ENCODE peak calls at places on chromosomes 6 and 20, in four cellular contexts. S is GM23338, T is GM12878, R is H1. A is an unnamed sample.
A peak's percentile ranks its signal among the peaks of the same experiment; 100 is the strongest.

GRCh38 chr6:157779705-157780604 is 43.1 kb upstream of the SNX9 start:
- DNase-seq in S (no peak), T (no peak), R (no peak), A (no peak)

GRCh38 chr6:56220078-56220477 is 27.3 kb downstream of the COL21A1 start:
- DNase-seq in S (no peak), T (no peak), R (no peak), A (no peak)

GRCh38 chr20:45138451-45139300 is 14.4 kb upstream of the WFDC12 start:
- DNase-seq in S (peak; percentile 90), T (no peak), R (peak; percentile 99), A (peak; percentile 95)

GRCh38 chr6:134131530-134132139 is 79.2 kb upstream of the SLC2A12 start:
- DNase-seq in S (no peak), T (no peak), R (no peak), A (no peak)

GRCh38 chr6:35602133-35602946 is 86.4 kb downstream of the FKBP5 start:
- DNase-seq in S (no peak), T (no peak), R (no peak), A (no peak)

GRCh38 chr20:54208492-54209044 is 681 bp downstream of the PFDN4 start:
- DNase-seq in S (peak; percentile 45), T (no peak), R (no peak), A (no peak)

GRCh38 chr20:63290677-63291472 is 2.1 kb upstream of the COL20A1 start:
- DNase-seq in S (peak; percentile 74), T (no peak), R (peak; percentile 98), A (peak; percentile 86)

GRCh38 chr6:167047554-167047953 is 48.4 kb downstream of the CEP43 start:
- DNase-seq in S (no peak), T (peak; percentile 86), R (no peak), A (no peak)

GRCh38 chr6:41064841-41065240 is 7.3 kb downstream of the OARD1 start:
- DNase-seq in S (no peak), T (no peak), R (no peak), A (no peak)

GRCh38 chr6:45483021-45483420 is 105.3 kb upstream of the SUPT3H start:
- DNase-seq in S (no peak), T (no peak), R (no peak), A (no peak)

GRCh38 chr6:1560281-1561058 is 49.2 kb upstream of the FOXC1 start:
- DNase-seq in S (no peak), T (no peak), R (no peak), A (no peak)

GRCh38 chr6:27604986-27605385 is 132.1 kb upstream of the ZNF184 start:
- DNase-seq in S (peak; percentile 79), T (no peak), R (no peak), A (no peak)

GRCh38 chr20:63320041-63320511 is 27.1 kb downstream of the COL20A1 start:
- DNase-seq in S (no peak), T (no peak), R (no peak), A (no peak)

GRCh38 chr20:64188682-64189529 is 24.7 kb downstream of the MYT1 start:
- DNase-seq in S (peak; percentile 96), T (no peak), R (no peak), A (peak; percentile 35)

GRCh38 chr6:14456941-14457340 is 339.4 kb downstream of the CD83 start:
- DNase-seq in S (no peak), T (no peak), R (no peak), A (no peak)

GRCh38 chr6:170451762-170452651 is 101.1 kb downstream of the PSMB1 start:
- DNase-seq in S (no peak), T (no peak), R (no peak), A (no peak)

GRCh38 chr20:17083738-17084137 is 143.1 kb upstream of the PCSK2 start:
- DNase-seq in S (peak; percentile 65), T (no peak), R (peak; percentile 50), A (peak; percentile 31)

GRCh38 chr6:44111434-44112417 is 15.5 kb downstream of the MRPL14 start:
- DNase-seq in S (no peak), T (no peak), R (no peak), A (no peak)

GRCh38 chr6:180295-180694 is 112.0 kb upstream of the DUSP22 start:
- DNase-seq in S (no peak), T (no peak), R (no peak), A (no peak)

GRCh38 chr6:115969930-115970273 is 90.8 kb downstream of the FRK start:
- DNase-seq in S (no peak), T (no peak), R (no peak), A (no peak)

GRCh38 chr6:138349891-138350290 is 27.8 kb upstream of the SMIM28 start:
- DNase-seq in S (no peak), T (no peak), R (no peak), A (no peak)

GRCh38 chr6:7960848-7961247 is 50.3 kb upstream of the TXNDC5 start:
- DNase-seq in S (no peak), T (peak; percentile 48), R (no peak), A (no peak)

GRCh38 chr20:56924316-56924975 is 295.3 kb downstream of the TFAP2C start:
- DNase-seq in S (peak; percentile 27), T (no peak), R (no peak), A (no peak)

GRCh38 chr6:35568967-35569606 is 56.4 kb upstream of the TULP1 start:
- DNase-seq in S (peak; percentile 72), T (no peak), R (peak; percentile 83), A (peak; percentile 66)

GRCh38 chr6:170162771-170163404 is 128.0 kb downstream of the DLL1 start:
- DNase-seq in S (no peak), T (no peak), R (no peak), A (no peak)

GRCh38 chr6:14476793-14477531 is 359.4 kb downstream of the CD83 start:
- DNase-seq in S (no peak), T (no peak), R (no peak), A (no peak)

GRCh38 chr6:52820198-52820597 is 16.6 kb upstream of the GSTA1 start:
- DNase-seq in S (no peak), T (no peak), R (no peak), A (no peak)

GRCh38 chr20:36491901-36492617 is 49.3 kb upstream of the MYL9 start:
- DNase-seq in S (no peak), T (no peak), R (no peak), A (no peak)
- TF ChIP-seq CREB1 in S (no peak), T (no peak), R (no peak), A (no peak)

DNA sequence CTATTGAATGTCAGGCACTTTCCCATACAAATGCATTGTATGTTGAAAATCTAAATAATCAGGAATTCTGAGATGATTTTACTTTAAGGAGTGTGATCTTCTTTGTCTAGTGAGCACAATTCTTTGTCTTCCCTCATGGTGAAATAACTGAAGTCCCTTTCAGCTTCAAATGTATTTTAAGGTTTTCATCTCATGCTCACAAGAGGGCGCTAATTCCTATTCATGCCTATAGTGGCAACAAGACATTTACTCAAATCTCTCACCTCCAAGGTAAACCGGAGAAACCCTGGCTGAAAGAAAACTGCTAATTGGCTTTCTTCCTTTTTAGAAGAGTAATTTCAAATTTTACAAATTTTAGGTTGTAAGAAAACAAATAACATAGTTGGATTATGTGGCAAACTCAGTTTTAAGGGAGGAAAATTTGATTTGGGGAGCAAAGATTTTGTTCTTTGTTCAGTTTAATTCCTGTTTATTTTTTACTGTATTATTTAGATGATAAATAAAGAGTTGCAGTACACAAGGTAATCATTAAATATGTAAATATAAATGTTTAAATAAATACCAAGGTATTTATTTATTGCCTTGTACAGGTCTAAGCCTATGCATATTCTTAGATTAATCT is 69.1 kb downstream of the SLC35F1 start:
- DNase-seq in S (peak; percentile 90), T (no peak), R (no peak), A (no peak)
- TF ChIP-seq CREB1 in S (no peak), T (no peak), R (no peak), A (no peak)

GRCh38 chr6:121771937-121772717 is 336.7 kb downstream of the GJA1 start:
- DNase-seq in S (no peak), T (no peak), R (no peak), A (no peak)
- TF ChIP-seq CREB1 in S (no peak), T (no peak), R (no peak), A (no peak)

DNA sequence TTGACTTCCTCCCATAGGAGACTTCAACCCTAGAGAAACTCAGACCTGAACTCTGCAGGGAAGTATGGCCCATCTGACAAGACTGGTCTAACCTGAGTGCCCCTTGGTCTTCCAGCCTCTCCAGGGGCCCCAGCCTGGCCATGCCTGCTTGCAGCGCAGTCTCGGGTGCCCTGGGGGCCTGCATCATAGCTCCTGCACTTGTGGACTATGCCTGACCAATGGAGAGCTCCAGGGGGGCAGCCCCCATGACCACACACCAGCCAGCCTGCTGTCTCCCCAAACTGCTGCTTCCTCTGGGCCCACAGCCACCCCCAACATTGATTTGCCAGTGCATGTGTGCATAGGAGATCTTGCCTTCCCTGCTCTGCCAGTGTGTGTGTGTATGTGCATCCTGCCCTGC is 608.6 kb upstream of the MARCKS start:
- DNase-seq in S (no peak), T (no peak), R (no peak), A (no peak)
- TF ChIP-seq CREB1 in S (no peak), T (no peak), R (no peak), A (no peak)

DNA sequence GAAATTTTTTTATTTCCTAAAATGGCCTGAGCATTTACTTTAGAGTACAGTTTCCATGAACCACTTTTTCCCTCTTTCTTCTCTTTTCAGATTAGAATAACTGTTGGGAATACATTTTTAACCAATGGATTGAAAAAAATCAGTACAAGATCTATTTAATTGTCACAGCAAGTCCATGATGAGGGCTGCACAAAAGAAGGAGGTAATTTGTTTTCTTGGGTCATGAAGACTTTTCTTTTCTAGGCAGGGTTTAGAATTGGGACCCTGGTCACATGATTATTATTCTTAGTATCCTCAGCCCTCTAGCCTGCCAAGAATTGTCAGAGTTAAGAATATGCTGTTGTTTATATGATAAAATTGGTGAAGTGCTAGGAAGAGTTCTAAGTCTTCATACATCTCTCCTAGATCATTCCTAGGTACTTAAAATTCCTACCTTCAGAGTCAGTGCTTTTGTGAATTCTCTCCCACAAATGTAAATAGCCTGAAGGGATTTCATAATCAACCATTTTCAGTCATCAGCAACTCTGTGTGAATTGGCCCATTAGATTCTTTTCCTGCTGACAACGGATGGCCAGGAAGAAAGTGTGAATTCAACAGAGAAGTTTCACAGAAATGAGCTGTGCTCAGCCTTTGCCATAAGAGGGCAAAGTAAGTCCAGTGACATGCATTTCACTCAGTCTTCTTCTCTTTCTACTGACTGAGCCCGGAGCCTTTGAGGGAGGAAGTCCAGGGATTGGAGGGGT is 32.4 kb upstream of the TPBG start:
- DNase-seq in S (peak; percentile 40), T (no peak), R (no peak), A (no peak)
- TF ChIP-seq CREB1 in S (no peak), T (no peak), R (no peak), A (no peak)

A was measured in WTC11.